ENCODE peak calls at places on chromosomes 7 and 10, in five cellular contexts. R is brain microvascular endothelial cell; B is RCC 7860; G is stimulated activated CD4-positive, alpha-beta T cell treated with anti-CD3 and anti-CD28 coated beads, Interleukin-12 subunit alpha, Interleukin-12 subunit beta, amount 100 ng/mL, for 4 hours; S is naive thymus-derived CD8-positive, alpha-beta T cell. W is an unnamed sample.

GRCh38 chr7:30164567-30164966 is 29.8 kb downstream of the MTURN start:
- DNase-seq in R (peak; percentile 48), B (peak; percentile 54), G (no peak), S (no peak), W (no peak)

GRCh38 chr7:136865236-136865635 is 3.2 kb upstream of the CHRM2 start:
- DNase-seq in R (no peak), B (no peak), G (no peak), S (no peak), W (no peak)

GRCh38 chr7:139682136-139683013 is 95.4 kb downstream of the HIPK2 start:
- DNase-seq in R (peak; percentile 62), B (peak; percentile 96), G (no peak), S (no peak), W (no peak)

GRCh38 chr10:16950686-16951681 is 133.8 kb upstream of the RSU1 start:
- DNase-seq in R (peak; percentile 89), B (no peak), G (peak; percentile 4), S (no peak), W (no peak)

GRCh38 chr10:44878704-44879530 is 32.2 kb upstream of the TMEM72 start:
- DNase-seq in R (peak; percentile 82), B (peak; percentile 26), G (peak; percentile 74), S (peak; percentile 81), W (peak; percentile 71)

GRCh38 chr7:151838861-151839381 is 38.0 kb downstream of the PRKAG2 start:
- DNase-seq in R (no peak), B (no peak), G (peak; percentile 16), S (peak; percentile 27), W (no peak)

GRCh38 chr10:71076473-71077142 is 135.8 kb upstream of the UNC5B start:
- DNase-seq in R (no peak), B (no peak), G (no peak), S (no peak), W (no peak)

GRCh38 chr7:41771717-41772116 is 68.8 kb upstream of the INHBA start:
- DNase-seq in R (no peak), B (no peak), G (no peak), S (no peak), W (no peak)

GRCh38 chr10:110939419-110939818 is 20.0 kb downstream of the SHOC2 start:
- DNase-seq in R (no peak), B (no peak), G (no peak), S (no peak), W (no peak)

GRCh38 chr7:106659369-106659962 is 1.5 kb downstream of the CCDC71L start:
- DNase-seq in R (no peak), B (no peak), G (no peak), S (no peak), W (no peak)

GRCh38 chr7:1950066-1950622 is 280.1 kb downstream of the ELFN1 start:
- DNase-seq in R (no peak), B (no peak), G (no peak), S (no peak), W (no peak)

GRCh38 chr10:110445871-110446270 is 51.8 kb upstream of the DUSP5 start:
- DNase-seq in R (no peak), B (no peak), G (no peak), S (no peak), W (no peak)

GRCh38 chr7:116630932-116631449 is 41.0 kb upstream of the MET start:
- DNase-seq in R (peak; percentile 91), B (peak; percentile 97), G (no peak), S (no peak), W (no peak)

GRCh38 chr7:17774248-17774647 is 166.0 kb downstream of the SNX13 start:
- DNase-seq in R (peak; percentile 77), B (peak; percentile 94), G (no peak), S (no peak), W (no peak)

GRCh38 chr7:55111007-55111406 is 92.2 kb downstream of the EGFR start:
- DNase-seq in R (no peak), B (peak; percentile 58), G (no peak), S (no peak), W (no peak)

GRCh38 chr7:45484094-45484493 is 90.1 kb upstream of the ADCY1 start:
- DNase-seq in R (no peak), B (no peak), G (no peak), S (no peak), W (no peak)

GRCh38 chr10:16408379-16408778 is 28.4 kb upstream of the PTER start:
- DNase-seq in R (no peak), B (no peak), G (no peak), S (no peak), W (no peak)

GRCh38 chr10:37895674-37896073 is 38.3 kb upstream of the ZNF248 start:
- DNase-seq in R (no peak), B (no peak), G (no peak), S (no peak), W (no peak)

GRCh38 chr7:87146740-87147386 is 5.4 kb upstream of the DMTF1 start:
- DNase-seq in R (no peak), B (no peak), G (no peak), S (no peak), W (no peak)

GRCh38 chr7:158828343-158829020 is 827 bp downstream of the ESYT2 start:
- DNase-seq in R (no peak), B (no peak), G (no peak), S (no peak), W (no peak)

GRCh38 chr10:93199221-93199681 is 125.6 kb downstream of the CYP26A1 start:
- DNase-seq in R (peak; percentile 89), B (peak; percentile 78), G (no peak), S (no peak), W (no peak)

GRCh38 chr10:49598164-49598856 is 11.8 kb upstream of the SLC18A3 start:
- DNase-seq in R (no peak), B (no peak), G (no peak), S (no peak), W (no peak)

GRCh38 chr7:112201421-112201820 is 4.8 kb downstream of the DOCK4 start:
- DNase-seq in R (peak; percentile 57), B (no peak), G (no peak), S (no peak), W (no peak)

GRCh38 chr10:132266594-132267161 is 41.1 kb downstream of the STK32C start:
- DNase-seq in R (no peak), B (no peak), G (no peak), S (no peak), W (no peak)

GRCh38 chr7:19747740-19748339 is 25.6 kb downstream of the TMEM196 start:
- DNase-seq in R (peak; percentile 1), B (peak; percentile 51), G (no peak), S (no peak), W (no peak)

GRCh38 chr7:37635368-37635767 is 48.2 kb upstream of the GPR141 start:
- DNase-seq in R (no peak), B (no peak), G (no peak), S (no peak), W (no peak)

GRCh38 chr7:69677905-69678793 is 79.9 kb downstream of the AUTS2 start:
- DNase-seq in R (no peak), B (no peak), G (no peak), S (no peak), W (no peak)

GRCh38 chr7:1505731-1506550 is 1.8 kb upstream of the INTS1 start:
- DNase-seq in R (no peak), B (no peak), G (no peak), S (no peak), W (no peak)

GRCh38 chr7:22610258-22610657 is 110.3 kb upstream of the STEAP1B start:
- DNase-seq in R (no peak), B (peak; percentile 50), G (no peak), S (no peak), W (no peak)

GRCh38 chr10:107409517-107409916 is 245.0 kb upstream of the SORCS1 start:
- DNase-seq in R (peak; percentile 1), B (no peak), G (no peak), S (no peak), W (no peak)

GRCh38 chr10:125824736-125825135 is 1.4 kb downstream of the BCCIP start:
- DNase-seq in R (no peak), B (peak; percentile 42), G (no peak), S (no peak), W (no peak)

GRCh38 chr10:7362451-7362850 is 48.4 kb downstream of the SFMBT2 start:
- DNase-seq in R (no peak), B (peak; percentile 36), G (no peak), S (no peak), W (no peak)

GRCh38 chr7:45236666-45237065 is 79.1 kb downstream of the RAMP3 start:
- DNase-seq in R (peak; percentile 54), B (no peak), G (no peak), S (no peak), W (no peak)

GRCh38 chr10:29636178-29636577 is 1.4 kb upstream of the SVIL start:
- DNase-seq in R (peak; percentile 73), B (peak; percentile 34), G (no peak), S (no peak), W (no peak)

GRCh38 chr7:12685550-12685949 is 1.9 kb upstream of the ARL4A start:
- DNase-seq in R (peak; percentile 39), B (no peak), G (no peak), S (peak; percentile 30), W (no peak)

GRCh38 chr7:149790146-149790548 is 16.8 kb upstream of the ZNF467 start:
- DNase-seq in R (no peak), B (no peak), G (peak; percentile 24), S (peak; percentile 32), W (peak; percentile 63)

GRCh38 chr7:141132671-141133070 is 58.8 kb downstream of the TMEM178B start:
- DNase-seq in R (no peak), B (no peak), G (no peak), S (no peak), W (no peak)

GRCh38 chr10:47137311-47137851 is 162.6 kb upstream of the GDF10 start:
- DNase-seq in R (peak; percentile 96), B (peak; percentile 57), G (no peak), S (no peak), W (no peak)

GRCh38 chr7:157017639-157018327 is 7.3 kb upstream of the MNX1 start:
- DNase-seq in R (no peak), B (no peak), G (no peak), S (no peak), W (no peak)

GRCh38 chr10:17814981-17815380 is 5.8 kb downstream of the MRC1 start:
- DNase-seq in R (no peak), B (no peak), G (no peak), S (no peak), W (no peak)